ENCODE peak calls at places on chromosomes 3 and 15, in six cellular contexts. B is IMR-90, D is neuronal stem cell, X is H1, N is H9, I is trophoblast cell. F is an unnamed sample.
A peak's percentile ranks its signal among the peaks of the same experiment; 100 is the strongest.

GRCh38 chr3:55164876-55165275 is 237.0 kb upstream of the LRTM1 start:
- DNase-seq in N (no peak), I (no peak), B (peak; percentile 60), D (no peak), X (no peak), F (peak; percentile 72)

GRCh38 chr3:73179601-73180000 is 118.1 kb downstream of the EBLN2 start:
- DNase-seq in N (no peak), I (peak; percentile 2), D (no peak), X (no peak), B (no peak), F (no peak)

GRCh38 chr15:67820147-67820991 is 4.9 kb upstream of the SKOR1 start:
- DNase-seq in D (no peak), X (no peak), B (no peak), I (no peak), N (no peak), F (no peak)

GRCh38 chr15:25171856-25172687 is 217.3 kb downstream of the SNRPN start:
- DNase-seq in N (peak; percentile 14), I (no peak), D (no peak), B (no peak), X (no peak), F (no peak)

GRCh38 chr3:163056874-163057497 is 1560.4 kb downstream of the OTOL1 start:
- DNase-seq in I (peak; percentile 10), B (peak; percentile 19), D (peak; percentile 41), N (peak; percentile 42), X (peak; percentile 80), F (peak; percentile 64)

GRCh38 chr3:53222183-53222901 is 33.5 kb downstream of the TKT start:
- DNase-seq in I (no peak), X (no peak), B (no peak), D (no peak), N (no peak), F (no peak)

GRCh38 chr3:159779883-159780282 is 208.8 kb upstream of the IL12A start:
- DNase-seq in I (no peak), D (no peak), X (no peak), B (no peak), N (no peak), F (peak; percentile 37)

GRCh38 chr3:129560269-129560787 is 17.4 kb downstream of the H1-8 start:
- DNase-seq in X (no peak), D (no peak), B (peak; percentile 56), N (no peak), I (no peak), F (peak; percentile 77)

GRCh38 chr15:70795311-70795665 is 31.9 kb upstream of the UACA start:
- DNase-seq in I (no peak), X (no peak), B (peak; percentile 98), N (no peak), D (no peak), F (peak; percentile 97)

GRCh38 chr3:146153429-146153828 is 7.6 kb downstream of the PLOD2 start:
- DNase-seq in B (no peak), I (no peak), X (no peak), N (no peak), D (no peak), F (no peak)

GRCh38 chr3:131972091-131972490 is 62.7 kb downstream of the CPNE4 start:
- DNase-seq in D (no peak), N (no peak), B (no peak), I (no peak), X (no peak), F (no peak)

GRCh38 chr3:37861540-37862051 is at the start of gene CTDSPL:
- DNase-seq in X (peak; percentile 69), I (no peak), N (peak; percentile 60), D (peak; percentile 51), B (peak; percentile 44), F (peak; percentile 60)

GRCh38 chr3:49805367-49805782 is 2.3 kb downstream of the INKA1 start:
- DNase-seq in X (no peak), N (no peak), I (no peak), B (peak; percentile 56), D (no peak), F (peak; percentile 78)

GRCh38 chr3:94171954-94172353 is 109.1 kb downstream of the NSUN3 start:
- DNase-seq in N (no peak), I (no peak), B (no peak), D (no peak), X (no peak), F (no peak)

GRCh38 chr3:194042947-194043346 is 93.0 kb upstream of the HES1 start:
- DNase-seq in N (no peak), X (no peak), I (no peak), B (peak; percentile 83), D (no peak), F (peak; percentile 87)

GRCh38 chr15:87154771-87155170 is 1075.1 kb downstream of the AGBL1 start:
- DNase-seq in X (no peak), B (peak; percentile 52), D (no peak), I (no peak), N (no peak), F (peak; percentile 35)

GRCh38 chr3:172612871-172613678 is 89.8 kb upstream of the TNFSF10 start:
- DNase-seq in B (no peak), N (no peak), D (no peak), I (no peak), X (no peak), F (no peak)

GRCh38 chr15:38226867-38227266 is 25.8 kb upstream of the SPRED1 start:
- DNase-seq in I (no peak), N (no peak), D (no peak), B (peak; percentile 94), X (no peak), F (peak; percentile 88)

GRCh38 chr3:156166808-156167207 is 46.4 kb downstream of the KCNAB1 start:
- DNase-seq in D (no peak), I (no peak), N (no peak), X (no peak), B (no peak), F (no peak)

GRCh38 chr3:94176886-94177285 is 114.0 kb downstream of the NSUN3 start:
- DNase-seq in X (no peak), D (no peak), N (no peak), B (no peak), I (no peak), F (no peak)

GRCh38 chr3:20140881-20141280 is 45.1 kb downstream of the SGO1 start:
- DNase-seq in N (no peak), X (no peak), B (no peak), I (no peak), D (no peak), F (no peak)

GRCh38 chr3:17195856-17196604 is 311.3 kb downstream of the PLCL2 start:
- DNase-seq in I (no peak), D (no peak), B (peak; percentile 24), X (no peak), N (no peak), F (peak; percentile 68)

GRCh38 chr3:188341501-188341900 is 187.5 kb downstream of the LPP start:
- DNase-seq in X (no peak), D (no peak), I (no peak), N (no peak), B (no peak), F (no peak)

GRCh38 chr3:23944861-23945652 is at the start of gene NR1D2:
- DNase-seq in X (peak; percentile 80), N (peak; percentile 88), B (peak; percentile 73), I (peak; percentile 73), D (peak; percentile 87), F (peak; percentile 83)
- H4K8ac ChIP-seq in X (peak within 1 kb of the TSS; percentile 99), N (no peak within 1 kb of the TSS), B (peak within 1 kb of the TSS; percentile 79), I (peak within 1 kb of the TSS; percentile 76), D (peak within 1 kb of the TSS; percentile 96), F (peak within 1 kb of the TSS; percentile 84)

GRCh38 chr3:77602722-77603121 is 562.8 kb downstream of the ROBO2 start:
- DNase-seq in B (no peak), X (no peak), D (no peak), N (no peak), I (no peak), F (no peak)
- H2AK5ac ChIP-seq in B (no peak overlapping the region), X (no peak overlapping the region), D (no peak overlapping the region), N (no peak overlapping the region), I (no peak overlapping the region), F (no peak overlapping the region)

GRCh38 chr3:1576047-1576446 is 483.2 kb downstream of the CNTN6 start:
- DNase-seq in X (no peak), N (no peak), I (no peak), D (no peak), B (no peak), F (no peak)
- H3K14ac ChIP-seq in X (no peak overlapping the region), N (no peak overlapping the region), I (no peak overlapping the region), D (no peak overlapping the region), B (no peak overlapping the region), F (no peak overlapping the region)

DNA sequence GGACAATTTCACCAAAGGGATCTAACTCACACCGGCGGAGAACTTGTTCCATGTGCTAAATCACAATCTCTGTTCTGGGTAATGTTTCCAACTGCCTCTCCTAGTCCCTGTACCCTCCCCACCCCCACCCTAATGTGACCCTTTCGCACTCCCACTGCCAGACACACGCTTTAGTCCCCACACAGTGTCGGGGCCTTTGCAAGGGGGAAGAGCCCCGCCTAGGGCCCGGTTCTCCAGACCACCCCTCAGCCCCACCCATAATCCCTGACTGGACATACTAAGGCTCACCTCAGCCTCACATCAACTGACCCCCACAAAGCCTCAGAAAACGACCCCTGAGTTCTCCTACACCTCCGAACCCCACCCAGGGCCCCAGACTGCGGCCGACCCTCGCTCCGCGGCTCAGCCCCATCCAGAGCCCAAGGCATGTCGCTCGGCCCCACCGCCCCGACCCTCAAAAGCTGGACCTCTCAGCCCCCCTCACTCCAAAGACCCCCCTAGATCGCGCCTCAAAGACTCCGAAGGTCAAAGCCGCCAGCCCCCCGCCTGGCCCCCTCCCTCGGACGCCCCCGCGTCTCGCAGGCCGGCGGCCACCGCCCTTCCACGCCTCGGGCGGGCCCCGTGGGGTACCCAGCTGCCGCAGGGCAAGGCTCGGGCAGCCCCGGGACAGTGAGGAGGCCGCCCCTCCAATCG is 72.0 kb upstream of the MAP4 start:
- DNase-seq in D (peak; percentile 30), X (peak; percentile 54), N (peak; percentile 38), B (no peak), I (peak; percentile 4), F (no peak)
- H4K8ac ChIP-seq in D (no peak overlapping the region), X (peak overlapping the region; percentile 97), N (no peak overlapping the region), B (peak overlapping the region; percentile 90), I (peak overlapping the region; percentile 90), F (peak overlapping the region; percentile 45)

DNA sequence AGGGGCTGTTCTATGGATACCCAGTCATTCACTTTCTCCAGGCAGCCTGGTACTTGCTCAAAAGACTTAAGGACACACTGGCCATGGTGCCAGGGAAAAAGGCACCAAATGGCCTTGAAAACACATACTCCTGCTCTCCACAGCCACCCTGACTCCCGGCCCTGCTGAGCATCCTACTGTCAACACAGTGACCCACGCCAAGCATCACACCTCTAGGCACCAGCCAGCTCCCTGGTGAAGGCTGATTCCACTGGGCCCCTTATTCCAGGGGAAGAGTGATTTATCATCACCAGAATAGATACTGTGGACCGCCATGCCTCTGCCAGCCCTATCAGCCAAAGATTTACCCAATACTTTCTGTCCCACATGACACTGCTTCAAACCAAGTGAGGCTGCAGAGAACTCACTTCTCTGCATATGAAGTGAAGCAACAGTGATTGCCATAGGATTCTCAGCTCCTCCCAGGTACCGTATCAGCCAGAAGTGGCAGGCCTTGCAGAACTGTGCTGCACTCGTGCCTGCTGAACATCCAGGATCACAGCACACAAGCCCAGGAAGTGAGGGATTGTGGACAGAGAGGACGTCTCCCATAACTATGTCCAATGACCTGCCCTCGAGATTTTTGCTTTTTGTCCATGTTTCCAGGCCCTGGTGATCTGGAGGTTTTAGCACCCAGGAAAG is 63.7 kb downstream of the WHAMM start:
- DNase-seq in B (no peak), N (peak; percentile 16), X (no peak), I (no peak), D (no peak), F (no peak)
- H2AK5ac ChIP-seq in B (no peak overlapping the region), N (no peak overlapping the region), X (no peak overlapping the region), I (no peak overlapping the region), D (no peak overlapping the region), F (no peak overlapping the region)

GRCh38 chr3:127006781-127007436 is 24.0 kb downstream of the PLXNA1 start:
- DNase-seq in I (no peak), D (no peak), B (no peak), N (no peak), X (no peak), F (no peak)
- H3K14ac ChIP-seq in I (no peak overlapping the region), D (no peak overlapping the region), B (no peak overlapping the region), N (no peak overlapping the region), X (no peak overlapping the region), F (no peak overlapping the region)

GRCh38 chr3:51538459-51539290 is at the start of gene RAD54L2:
- DNase-seq in B (peak; percentile 79), N (peak; percentile 75), X (peak; percentile 90), I (peak; percentile 63), D (peak; percentile 83), F (peak; percentile 83)
- H4K8ac ChIP-seq in B (peak within 1 kb of the TSS; percentile 83), N (no peak within 1 kb of the TSS), X (peak within 1 kb of the TSS; percentile 99), I (peak within 1 kb of the TSS; percentile 93), D (no peak within 1 kb of the TSS), F (peak within 1 kb of the TSS; percentile 97)

F was measured in mesenchymal stem cell.